ENCODE peak calls at places on chromosomes 16 and 17, in eight cellular contexts. U is NCI-H1436, Z is brain microvascular endothelial cell, E is HFFc6, G is DMS 273 treated with DMSO at 0.1 percent for 48 hours, T is MCF 10A, N is progenitor cell of endocrine pancreas, Y is iris pigment epithelial cell. R is an unnamed sample.

GRCh38 chr17:1150863-1151685 is 28.7 kb downstream of the ABR start:
- DNase-seq in U (no peak), Z (no peak), E (no peak), G (no peak), T (no peak), N (no peak), Y (peak), R (no peak)

GRCh38 chr17:38922538-38923291 is 2.7 kb upstream of the LASP1NB start:
- DNase-seq in U (peak), Z (no peak), E (peak), G (peak), T (peak), N (no peak), Y (peak), R (no peak)

GRCh38 chr16:47037396-47037745 is 63.9 kb upstream of the DNAJA2 start:
- DNase-seq in U (no peak), Z (no peak), E (no peak), G (no peak), T (no peak), N (no peak), Y (peak), R (peak)

GRCh38 chr17:45784293-45784582 is at the start of gene CRHR1:
- DNase-seq in U (no peak), Z (no peak), E (no peak), G (no peak), T (no peak), N (no peak), Y (no peak), R (no peak)

GRCh38 chr17:69069289-69069688 is 8.6 kb upstream of the ABCA9 start:
- DNase-seq in U (no peak), Z (no peak), E (no peak), G (no peak), T (no peak), N (no peak), Y (no peak), R (no peak)

GRCh38 chr17:80847506-80848230 is 144.0 kb upstream of the CHMP6 start:
- DNase-seq in U (no peak), Z (no peak), E (no peak), G (no peak), T (no peak), N (no peak), Y (no peak), R (no peak)

GRCh38 chr16:4913774-4914525 is 23.0 kb downstream of the PPL start:
- DNase-seq in U (no peak), Z (no peak), E (no peak), G (no peak), T (no peak), N (no peak), Y (no peak), R (no peak)

GRCh38 chr16:88045820-88046303 is 94.6 kb downstream of the BANP start:
- DNase-seq in U (no peak), Z (no peak), E (no peak), G (no peak), T (no peak), N (no peak), Y (no peak), R (no peak)

GRCh38 chr16:69838417-69838990 is 76.4 kb downstream of the WWP2 start:
- DNase-seq in U (no peak), Z (no peak), E (no peak), G (no peak), T (no peak), N (no peak), Y (no peak), R (no peak)

GRCh38 chr16:85497622-85498314 is 115.4 kb upstream of the GSE1 start:
- DNase-seq in U (no peak), Z (no peak), E (no peak), G (no peak), T (no peak), N (no peak), Y (no peak), R (no peak)

GRCh38 chr16:57256601-57257395 is 11.7 kb downstream of the ARL2BP start:
- DNase-seq in U (no peak), Z (no peak), E (no peak), G (no peak), T (no peak), N (no peak), Y (no peak), R (no peak)

GRCh38 chr17:73309727-73310555 is 1.9 kb downstream of the CDC42EP4 start:
- DNase-seq in U (no peak), Z (no peak), E (no peak), G (no peak), T (peak), N (no peak), Y (no peak), R (peak)

GRCh38 chr16:81863630-81864352 is 84.7 kb downstream of the PLCG2 start:
- DNase-seq in U (peak), Z (no peak), E (no peak), G (no peak), T (no peak), N (no peak), Y (no peak), R (peak)

GRCh38 chr16:626787-627457 is 3.9 kb upstream of the WFIKKN1 start:
- DNase-seq in U (no peak), Z (peak), E (peak), G (no peak), T (peak), N (no peak), Y (peak), R (no peak)

GRCh38 chr17:48729335-48730239 is 1.0 kb upstream of the HOXB13 start:
- DNase-seq in U (no peak), Z (no peak), E (no peak), G (no peak), T (no peak), N (no peak), Y (no peak), R (no peak)

GRCh38 chr17:45372325-45372869 is 55.6 kb upstream of the MAP3K14 start:
- DNase-seq in U (no peak), Z (peak), E (no peak), G (no peak), T (peak), N (no peak), Y (peak), R (no peak)

GRCh38 chr17:35373984-35374765 is 754 bp upstream of the SLFN11 start:
- DNase-seq in U (no peak), Z (peak), E (peak), G (no peak), T (peak), N (no peak), Y (peak), R (peak)

GRCh38 chr16:72241930-72242329 is 70.0 kb upstream of the PMFBP1 start:
- DNase-seq in U (peak), Z (peak), E (peak), G (peak), T (peak), N (no peak), Y (peak), R (peak)

GRCh38 chr16:87681990-87682570 is 79.8 kb downstream of the JPH3 start:
- DNase-seq in U (no peak), Z (peak), E (peak), G (no peak), T (peak), N (no peak), Y (peak), R (peak)

GRCh38 chr16:87874639-87875472 is 5.5 kb upstream of the SLC7A5 start:
- DNase-seq in U (no peak), Z (no peak), E (no peak), G (no peak), T (no peak), N (no peak), Y (no peak), R (no peak)

GRCh38 chr17:4849011-4849536 is 15.9 kb downstream of the MINK1 start:
- DNase-seq in U (no peak), Z (no peak), E (peak), G (no peak), T (peak), N (no peak), Y (no peak), R (no peak)

GRCh38 chr17:57995076-57995956 is 7.3 kb upstream of the VEZF1 start:
- DNase-seq in U (peak), Z (peak), E (peak), G (peak), T (peak), N (peak), Y (peak), R (peak)

GRCh38 chr17:40024901-40025300 is 9.7 kb downstream of the CSF3 start:
- DNase-seq in U (no peak), Z (peak), E (peak), G (no peak), T (peak), N (no peak), Y (peak), R (no peak)

GRCh38 chr17:2250140-2251095 is 53.2 kb downstream of the SMG6 start:
- DNase-seq in U (no peak), Z (no peak), E (peak), G (no peak), T (no peak), N (no peak), Y (peak), R (no peak)

GRCh38 chr17:34519286-34519685 is 60.1 kb upstream of the TMEM132E start:
- DNase-seq in U (no peak), Z (no peak), E (no peak), G (no peak), T (no peak), N (no peak), Y (peak), R (peak)

GRCh38 chr17:28227278-28228108 is 91.5 kb upstream of the TMEM97 start:
- DNase-seq in U (peak), Z (peak), E (peak), G (no peak), T (peak), N (peak), Y (peak), R (peak)

GRCh38 chr17:67315865-67316264 is 50.5 kb downstream of the PSMD12 start:
- DNase-seq in U (no peak), Z (no peak), E (no peak), G (no peak), T (no peak), N (no peak), Y (no peak), R (no peak)

GRCh38 chr17:70644093-70644492 is 474.8 kb downstream of the KCNJ2 start:
- DNase-seq in U (no peak), Z (no peak), E (no peak), G (no peak), T (no peak), N (no peak), Y (peak), R (no peak)

GRCh38 chr17:2736956-2737355 is 12.5 kb downstream of the CCDC92B start:
- DNase-seq in U (no peak), Z (no peak), E (no peak), G (no peak), T (peak), N (no peak), Y (no peak), R (no peak)

GRCh38 chr16:84366208-84366607 is 2.1 kb upstream of the ATP2C2 start:
- DNase-seq in U (no peak), Z (no peak), E (no peak), G (no peak), T (no peak), N (no peak), Y (no peak), R (no peak)

GRCh38 chr17:57861737-57862409 is 12.0 kb upstream of the MRPS23 start:
- DNase-seq in U (no peak), Z (no peak), E (no peak), G (no peak), T (no peak), N (no peak), Y (peak), R (peak)

GRCh38 chr16:80176114-80176513 is 364.7 kb upstream of the DYNLRB2 start:
- DNase-seq in U (no peak), Z (no peak), E (peak), G (no peak), T (peak), N (no peak), Y (no peak), R (no peak)